ENCODE peak calls at places on chromosomes 4 and X, in seven cellular contexts. I, S, J, L, K, W and P are unnamed samples.

GRCh38 chr4:110129544-110129943 is 68.9 kb downstream of the ELOVL6 start:
- DNase-seq in I (no peak), S (no peak), J (no peak), L (no peak), K (no peak), W (no peak), P (no peak)

GRCh38 chr4:128951316-128951715 is 141.8 kb downstream of the JADE1 start:
- DNase-seq in I (no peak), S (no peak), J (no peak), L (no peak), K (no peak), W (no peak), P (no peak)

GRCh38 chr4:20313237-20314030 is 61.7 kb downstream of the SLIT2 start:
- DNase-seq in I (no peak), S (no peak), J (no peak), L (peak), K (no peak), W (no peak), P (peak)

GRCh38 chrX:36434521-36434920 is 515.0 kb downstream of the CFAP47 start:
- DNase-seq in I (peak), S (no peak), J (peak), L (no peak), K (no peak), W (no peak), P (no peak)

GRCh38 chrX:15216280-15216679 is 53.6 kb downstream of the ASB9 start:
- DNase-seq in I (no peak), S (no peak), J (no peak), L (no peak), K (no peak), W (no peak), P (no peak)

GRCh38 chr4:123846627-123847026 is 450.0 kb downstream of the SPRY1 start:
- DNase-seq in I (no peak), S (no peak), J (no peak), L (no peak), K (no peak), W (no peak), P (no peak)

GRCh38 chr4:78656968-78657445 is 105.4 kb downstream of the ANXA3 start:
- DNase-seq in I (no peak), S (no peak), J (peak), L (no peak), K (no peak), W (no peak), P (peak)

GRCh38 chr4:25654971-25655963 is at the start of gene SLC34A2:
- DNase-seq in I (peak), S (no peak), J (no peak), L (peak), K (no peak), W (no peak), P (no peak)